ENCODE peak calls at places on chromosomes 12 and 14, in six cellular contexts. L is nephron progenitor cell; M is activated CD4-positive, alpha-beta T cell treated with anti-CD3 and anti-CD28 coated beads, Interleukin-2, amount 50 U/mL, for 1 hour; T is CMK; S is esophagus squamous epithelium; N is Right ventricle myocardium superior. R is an unnamed sample.

GRCh38 chr12:67760586-67761275 is 112.2 kb downstream of the DYRK2 start:
- DNase-seq in L (no peak), M (no peak), T (no peak), S (no peak), N (no peak), R (no peak)

GRCh38 chr14:53306267-53306721 is 153.2 kb upstream of the DDHD1 start:
- DNase-seq in L (peak), M (peak), T (no peak), S (no peak), N (peak), R (peak)

GRCh38 chr12:52221912-52222457 is 11.1 kb upstream of the KRT7 start:
- DNase-seq in L (peak), M (peak), T (no peak), S (no peak), N (peak), R (peak)

GRCh38 chr14:60651936-60652673 is 2.8 kb upstream of the SIX1 start:
- DNase-seq in L (peak), M (no peak), T (no peak), S (no peak), N (no peak), R (peak)

GRCh38 chr14:68704736-68705720 is 87.8 kb downstream of the ZFP36L1 start:
- DNase-seq in L (no peak), M (no peak), T (no peak), S (no peak), N (no peak), R (no peak)

GRCh38 chr12:42564540-42564939 is 25.0 kb downstream of the PRICKLE1 start:
- DNase-seq in L (no peak), M (no peak), T (no peak), S (no peak), N (no peak), R (no peak)

GRCh38 chr14:54808326-54809161 is 94.1 kb downstream of the GCH1 start:
- DNase-seq in L (no peak), M (no peak), T (no peak), S (no peak), N (no peak), R (no peak)

GRCh38 chr12:13592063-13592942 is 389.1 kb downstream of the GRIN2B start:
- DNase-seq in L (no peak), M (no peak), T (no peak), S (no peak), N (no peak), R (no peak)

GRCh38 chr14:25231006-25231405 is 181.1 kb upstream of the STXBP6 start:
- DNase-seq in L (no peak), M (no peak), T (no peak), S (no peak), N (no peak), R (no peak)

GRCh38 chr12:11486623-11487444 is 91.5 kb upstream of the PRB2 start:
- DNase-seq in L (peak), M (peak), T (peak), S (peak), N (peak), R (peak)

GRCh38 chr12:103336940-103337339 is 158.8 kb downstream of the C12orf42 start:
- DNase-seq in L (no peak), M (no peak), T (no peak), S (no peak), N (no peak), R (no peak)

GRCh38 chr12:10018390-10018789 is 8.0 kb downstream of the CLEC12B start:
- DNase-seq in L (no peak), M (no peak), T (no peak), S (no peak), N (no peak), R (no peak)

GRCh38 chr12:110776410-110776809 is 33.7 kb upstream of the PPP1CC start:
- DNase-seq in L (no peak), M (no peak), T (no peak), S (no peak), N (no peak), R (no peak)

GRCh38 chr12:128644664-128645296 is 179.0 kb downstream of the SLC15A4 start:
- DNase-seq in L (peak), M (no peak), T (no peak), S (no peak), N (no peak), R (peak)

GRCh38 chr12:122944588-122944987 is 21.7 kb downstream of the ABCB9 start:
- DNase-seq in L (no peak), M (no peak), T (no peak), S (no peak), N (no peak), R (peak)

R was measured in SJCRH30.